ENCODE peak calls at places on chromosomes 1 and 21, in seven cellular contexts. One of them, this sample, is unnamed. For H3K4me1, the result is how much of the 10 kb centered on the place peaks cover.

GRCh38 chr1:67645495-67646144 is 39.4 kb upstream of the GADD45A start:
- DNase-seq in breast epithelium: no peak
- DNase-seq in lower lobe of right lung: no peak
- DNase-seq in right cardiac atrium: peak
- DNase-seq in CD8-positive, alpha-beta memory T cell: no peak
- DNase-seq in effector memory CD4-positive, alpha-beta T cell: no peak
- DNase-seq in mesenchymal stem cell: peak
- DNase-seq in this sample: peak

GRCh38 chr1:31705080-31705866 is 1.5 kb upstream of the COL16A1 start:
- DNase-seq in effector memory CD4-positive, alpha-beta T cell: peak
- DNase-seq in breast epithelium: no peak
- DNase-seq in mesenchymal stem cell: peak
- DNase-seq in right cardiac atrium: peak
- DNase-seq in CD8-positive, alpha-beta memory T cell: peak
- DNase-seq in lower lobe of right lung: no peak
- DNase-seq in this sample: no peak

GRCh38 chr21:20086508-20086907 is 911.7 kb upstream of the NCAM2 start:
- DNase-seq in mesenchymal stem cell: no peak
- DNase-seq in right cardiac atrium: no peak
- DNase-seq in CD8-positive, alpha-beta memory T cell: no peak
- DNase-seq in lower lobe of right lung: no peak
- DNase-seq in effector memory CD4-positive, alpha-beta T cell: no peak
- DNase-seq in breast epithelium: no peak
- DNase-seq in this sample: no peak

GRCh38 chr1:246450485-246451251 is 56.4 kb downstream of the SMYD3 start:
- DNase-seq in lower lobe of right lung: no peak
- DNase-seq in breast epithelium: no peak
- DNase-seq in mesenchymal stem cell: peak
- DNase-seq in right cardiac atrium: no peak
- DNase-seq in effector memory CD4-positive, alpha-beta T cell: no peak
- DNase-seq in CD8-positive, alpha-beta memory T cell: no peak
- DNase-seq in this sample: no peak

GRCh38 chr1:201270616-201271390 is 12.5 kb upstream of the PKP1 start:
- DNase-seq in right cardiac atrium: no peak
- DNase-seq in CD8-positive, alpha-beta memory T cell: no peak
- DNase-seq in breast epithelium: no peak
- DNase-seq in lower lobe of right lung: no peak
- DNase-seq in effector memory CD4-positive, alpha-beta T cell: no peak
- DNase-seq in mesenchymal stem cell: no peak
- DNase-seq in this sample: no peak

GRCh38 chr1:17276568-17276967 is 27.7 kb downstream of the PADI3 start:
- DNase-seq in mesenchymal stem cell: no peak
- DNase-seq in breast epithelium: peak
- DNase-seq in right cardiac atrium: no peak
- DNase-seq in effector memory CD4-positive, alpha-beta T cell: no peak
- DNase-seq in CD8-positive, alpha-beta memory T cell: no peak
- DNase-seq in lower lobe of right lung: peak
- DNase-seq in this sample: no peak

GRCh38 chr1:30847358-30847972 is 61.1 kb downstream of the SDC3 start:
- DNase-seq in right cardiac atrium: peak
- DNase-seq in mesenchymal stem cell: peak
- DNase-seq in breast epithelium: peak
- DNase-seq in CD8-positive, alpha-beta memory T cell: no peak
- DNase-seq in lower lobe of right lung: peak
- DNase-seq in effector memory CD4-positive, alpha-beta T cell: no peak
- DNase-seq in this sample: peak

GRCh38 chr1:4654764-4655673 is 610 bp downstream of the AJAP1 start:
- DNase-seq in lower lobe of right lung: no peak
- DNase-seq in mesenchymal stem cell: no peak
- DNase-seq in effector memory CD4-positive, alpha-beta T cell: no peak
- DNase-seq in CD8-positive, alpha-beta memory T cell: no peak
- DNase-seq in breast epithelium: no peak
- DNase-seq in right cardiac atrium: no peak
- DNase-seq in this sample: no peak

GRCh38 chr1:197423006-197423405 is 155.0 kb downstream of the CRB1 start:
- DNase-seq in effector memory CD4-positive, alpha-beta T cell: no peak
- DNase-seq in lower lobe of right lung: no peak
- DNase-seq in mesenchymal stem cell: peak
- DNase-seq in breast epithelium: no peak
- DNase-seq in CD8-positive, alpha-beta memory T cell: no peak
- DNase-seq in right cardiac atrium: no peak
- DNase-seq in this sample: no peak

GRCh38 chr21:46214478-46215340 is 13.9 kb downstream of the LSS start:
- DNase-seq in lower lobe of right lung: peak
- DNase-seq in mesenchymal stem cell: no peak
- DNase-seq in CD8-positive, alpha-beta memory T cell: peak
- DNase-seq in effector memory CD4-positive, alpha-beta T cell: no peak
- DNase-seq in breast epithelium: peak
- DNase-seq in right cardiac atrium: no peak
- DNase-seq in this sample: no peak

DNA sequence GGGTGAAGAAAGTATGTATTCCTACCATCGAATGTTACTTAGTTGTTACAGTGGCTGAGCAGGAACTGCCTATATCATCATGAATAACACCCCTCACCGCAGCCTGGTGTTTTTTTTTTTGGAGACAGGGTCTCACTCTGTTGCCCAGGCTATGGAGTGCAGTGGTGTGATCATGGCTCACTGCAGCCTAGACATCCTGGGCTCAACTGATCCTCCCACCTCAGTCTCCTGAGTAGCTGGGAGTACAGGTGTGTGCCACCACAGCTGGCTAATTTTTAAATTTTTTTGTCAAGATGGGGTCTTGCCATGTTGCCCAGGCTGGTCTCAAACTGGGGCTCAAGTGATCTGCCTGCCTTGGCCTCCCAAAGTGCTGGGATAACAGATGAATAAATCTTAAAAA is 7.3 kb downstream of the PATJ start:
- DNase-seq in effector memory CD4-positive, alpha-beta T cell: no peak
- DNase-seq in right cardiac atrium: no peak
- DNase-seq in CD8-positive, alpha-beta memory T cell: no peak
- DNase-seq in mesenchymal stem cell: no peak
- DNase-seq in breast epithelium: no peak
- DNase-seq in lower lobe of right lung: no peak
- DNase-seq in this sample: no peak
- H3K4me1 ChIP-seq in effector memory CD4-positive, alpha-beta T cell: under half
- H3K4me1 ChIP-seq in right cardiac atrium: under half
- H3K4me1 ChIP-seq in CD8-positive, alpha-beta memory T cell: under half
- H3K4me1 ChIP-seq in mesenchymal stem cell: under half
- H3K4me1 ChIP-seq in breast epithelium: under half
- H3K4me1 ChIP-seq in lower lobe of right lung: under half
- H3K4me1 ChIP-seq in this sample: under half

DNA sequence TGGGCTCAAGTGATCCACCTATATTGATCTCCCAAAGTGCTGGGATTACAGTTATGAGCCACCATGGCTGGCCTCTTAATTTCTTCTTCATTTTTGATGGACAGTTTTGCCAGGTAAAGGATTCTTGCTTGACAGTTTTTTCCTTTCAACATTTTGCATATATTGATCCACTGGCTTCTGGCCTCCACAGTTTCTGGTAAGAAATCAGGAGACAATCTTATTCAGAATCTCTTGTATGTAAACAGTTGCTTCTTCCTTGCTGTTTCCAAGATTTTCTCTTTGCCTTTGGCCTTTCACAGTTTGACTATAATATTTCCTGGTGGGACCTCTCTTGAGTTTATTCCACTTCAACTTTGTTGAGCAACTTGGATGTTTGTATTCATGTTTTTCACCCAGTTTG is 20.1 kb upstream of the KLF18 start:
- DNase-seq in mesenchymal stem cell: no peak
- DNase-seq in effector memory CD4-positive, alpha-beta T cell: no peak
- DNase-seq in breast epithelium: no peak
- DNase-seq in lower lobe of right lung: no peak
- DNase-seq in CD8-positive, alpha-beta memory T cell: no peak
- DNase-seq in right cardiac atrium: no peak
- DNase-seq in this sample: no peak
- H3K4me1 ChIP-seq in mesenchymal stem cell: under half
- H3K4me1 ChIP-seq in effector memory CD4-positive, alpha-beta T cell: under half
- H3K4me1 ChIP-seq in breast epithelium: under half
- H3K4me1 ChIP-seq in lower lobe of right lung: under half
- H3K4me1 ChIP-seq in CD8-positive, alpha-beta memory T cell: under half
- H3K4me1 ChIP-seq in right cardiac atrium: under half
- H3K4me1 ChIP-seq in this sample: under half

DNA sequence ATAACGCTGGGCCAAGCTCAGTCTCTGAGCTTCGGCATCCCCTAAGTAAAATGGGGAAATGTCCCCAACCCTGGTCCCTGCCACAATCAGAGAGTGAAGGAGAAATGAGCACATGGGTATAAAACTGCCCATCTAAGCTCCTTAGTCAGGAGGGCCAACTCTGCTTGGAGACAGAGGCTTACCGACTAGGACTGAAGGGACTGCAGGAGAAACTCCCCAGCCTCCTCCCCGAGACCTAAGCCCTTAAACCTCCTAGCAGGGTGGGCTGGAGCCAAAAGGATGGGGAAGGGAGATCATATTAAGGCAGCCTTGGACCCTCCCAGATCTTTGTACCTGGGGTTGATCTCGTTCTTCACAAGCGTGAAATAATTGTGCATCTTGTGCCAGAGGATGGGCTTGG is 5.5 kb downstream of the ETNK2 start:
- DNase-seq in right cardiac atrium: no peak
- DNase-seq in mesenchymal stem cell: no peak
- DNase-seq in breast epithelium: no peak
- DNase-seq in lower lobe of right lung: no peak
- DNase-seq in CD8-positive, alpha-beta memory T cell: no peak
- DNase-seq in effector memory CD4-positive, alpha-beta T cell: no peak
- DNase-seq in this sample: no peak
- H3K4me1 ChIP-seq in right cardiac atrium: under half
- H3K4me1 ChIP-seq in mesenchymal stem cell: under half
- H3K4me1 ChIP-seq in breast epithelium: under half
- H3K4me1 ChIP-seq in lower lobe of right lung: under half
- H3K4me1 ChIP-seq in CD8-positive, alpha-beta memory T cell: under half
- H3K4me1 ChIP-seq in effector memory CD4-positive, alpha-beta T cell: under half
- H3K4me1 ChIP-seq in this sample: under half

DNA sequence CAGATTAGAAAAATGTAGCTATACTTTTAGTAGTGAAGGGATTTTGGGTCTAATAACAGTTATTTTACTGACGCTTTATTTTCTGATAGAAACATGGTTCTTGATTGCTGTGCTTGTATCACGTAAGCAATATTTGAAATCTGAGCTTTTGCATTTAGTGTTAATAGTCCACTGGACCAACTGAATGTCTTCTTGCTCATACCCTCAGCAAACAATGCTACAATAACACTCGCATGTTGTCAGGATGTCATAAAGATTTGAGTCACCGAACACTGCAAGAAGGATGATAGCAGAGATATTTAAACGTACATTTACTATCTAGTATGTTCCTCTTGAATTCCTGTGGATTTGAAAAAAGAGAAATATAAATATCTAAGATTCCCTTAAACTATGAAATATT is 7.5 kb downstream of the DYRK1A start:
- DNase-seq in effector memory CD4-positive, alpha-beta T cell: no peak
- DNase-seq in mesenchymal stem cell: peak
- DNase-seq in CD8-positive, alpha-beta memory T cell: no peak
- DNase-seq in right cardiac atrium: no peak
- DNase-seq in lower lobe of right lung: no peak
- DNase-seq in breast epithelium: no peak
- DNase-seq in this sample: no peak
- H3K4me1 ChIP-seq in effector memory CD4-positive, alpha-beta T cell: half or more
- H3K4me1 ChIP-seq in mesenchymal stem cell: under half
- H3K4me1 ChIP-seq in CD8-positive, alpha-beta memory T cell: half or more
- H3K4me1 ChIP-seq in right cardiac atrium: under half
- H3K4me1 ChIP-seq in lower lobe of right lung: half or more
- H3K4me1 ChIP-seq in breast epithelium: under half
- H3K4me1 ChIP-seq in this sample: under half

DNA sequence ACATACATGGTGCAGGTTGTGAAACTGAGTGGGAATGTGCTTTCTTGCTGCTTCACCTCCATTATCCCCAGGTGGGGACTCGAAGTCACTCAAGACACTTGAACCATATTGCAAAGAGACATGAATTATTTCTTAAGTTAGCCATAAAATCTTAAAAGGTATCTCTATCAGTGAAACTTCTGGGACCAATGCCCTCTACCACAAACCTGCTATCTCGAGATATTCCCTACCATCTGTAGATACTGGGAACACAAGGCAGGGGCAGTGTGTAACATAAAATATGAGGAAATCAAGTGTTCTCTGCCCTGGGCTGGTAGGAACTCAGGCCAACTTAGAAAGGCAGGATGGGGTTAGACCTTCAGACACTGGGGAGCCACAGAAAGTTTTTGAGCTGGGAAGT is 1.3 kb upstream of the CD58 start:
- DNase-seq in right cardiac atrium: no peak
- DNase-seq in breast epithelium: no peak
- DNase-seq in effector memory CD4-positive, alpha-beta T cell: no peak
- DNase-seq in mesenchymal stem cell: no peak
- DNase-seq in CD8-positive, alpha-beta memory T cell: no peak
- DNase-seq in lower lobe of right lung: no peak
- DNase-seq in this sample: no peak
- H3K4me1 ChIP-seq in right cardiac atrium: under half
- H3K4me1 ChIP-seq in breast epithelium: under half
- H3K4me1 ChIP-seq in effector memory CD4-positive, alpha-beta T cell: under half
- H3K4me1 ChIP-seq in mesenchymal stem cell: under half
- H3K4me1 ChIP-seq in CD8-positive, alpha-beta memory T cell: under half
- H3K4me1 ChIP-seq in lower lobe of right lung: under half
- H3K4me1 ChIP-seq in this sample: under half

DNA sequence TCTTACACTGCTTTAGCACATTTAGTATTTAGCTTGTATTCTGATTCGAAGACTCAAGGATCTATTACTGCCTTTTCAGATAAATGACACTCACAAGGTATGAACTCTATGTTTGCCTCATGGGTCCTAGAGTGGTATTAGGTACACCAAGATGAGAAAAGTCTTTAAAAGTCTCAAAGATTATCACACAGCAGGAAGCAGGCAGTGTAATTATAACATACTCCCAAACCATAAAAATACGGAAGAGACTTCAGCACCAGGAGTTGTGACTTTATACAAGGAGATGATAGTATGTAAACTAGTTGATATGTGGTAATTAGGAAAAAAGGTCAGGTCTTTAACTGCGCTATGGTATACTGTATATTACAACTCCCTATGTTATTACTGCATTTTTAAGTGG is 11.2 kb upstream of the RCSD1 start:
- DNase-seq in right cardiac atrium: no peak
- DNase-seq in mesenchymal stem cell: no peak
- DNase-seq in effector memory CD4-positive, alpha-beta T cell: no peak
- DNase-seq in lower lobe of right lung: no peak
- DNase-seq in CD8-positive, alpha-beta memory T cell: no peak
- DNase-seq in breast epithelium: no peak
- DNase-seq in this sample: no peak
- H3K4me1 ChIP-seq in right cardiac atrium: under half
- H3K4me1 ChIP-seq in mesenchymal stem cell: under half
- H3K4me1 ChIP-seq in effector memory CD4-positive, alpha-beta T cell: under half
- H3K4me1 ChIP-seq in lower lobe of right lung: under half
- H3K4me1 ChIP-seq in CD8-positive, alpha-beta memory T cell: under half
- H3K4me1 ChIP-seq in breast epithelium: under half
- H3K4me1 ChIP-seq in this sample: under half

GRCh38 chr1:58441699-58442098 is 104.8 kb downstream of the OMA1 start:
- DNase-seq in CD8-positive, alpha-beta memory T cell: no peak
- DNase-seq in right cardiac atrium: no peak
- DNase-seq in breast epithelium: no peak
- DNase-seq in mesenchymal stem cell: no peak
- DNase-seq in effector memory CD4-positive, alpha-beta T cell: no peak
- DNase-seq in lower lobe of right lung: no peak
- DNase-seq in this sample: no peak
- H3K4me1 ChIP-seq in CD8-positive, alpha-beta memory T cell: under half
- H3K4me1 ChIP-seq in right cardiac atrium: under half
- H3K4me1 ChIP-seq in breast epithelium: under half
- H3K4me1 ChIP-seq in mesenchymal stem cell: under half
- H3K4me1 ChIP-seq in effector memory CD4-positive, alpha-beta T cell: under half
- H3K4me1 ChIP-seq in lower lobe of right lung: under half
- H3K4me1 ChIP-seq in this sample: under half

GRCh38 chr1:25888426-25888987 is 13.0 kb upstream of the PAQR7 start:
- DNase-seq in CD8-positive, alpha-beta memory T cell: peak
- DNase-seq in effector memory CD4-positive, alpha-beta T cell: no peak
- DNase-seq in right cardiac atrium: no peak
- DNase-seq in breast epithelium: no peak
- DNase-seq in lower lobe of right lung: no peak
- DNase-seq in mesenchymal stem cell: no peak
- DNase-seq in this sample: no peak
- H3K4me1 ChIP-seq in CD8-positive, alpha-beta memory T cell: under half
- H3K4me1 ChIP-seq in effector memory CD4-positive, alpha-beta T cell: under half
- H3K4me1 ChIP-seq in right cardiac atrium: under half
- H3K4me1 ChIP-seq in breast epithelium: under half
- H3K4me1 ChIP-seq in lower lobe of right lung: under half
- H3K4me1 ChIP-seq in mesenchymal stem cell: under half
- H3K4me1 ChIP-seq in this sample: under half